ENCODE peak calls at places on chromosomes 13 and 19, in five cellular contexts. Q, A, E, U and G are unnamed samples.

GRCh38 chr19:56113071-56113632 is 7.9 kb downstream of the ZNF787 start:
- DNase-seq in Q (no peak), A (no peak), E (no peak), U (no peak), G (no peak)

GRCh38 chr19:16871870-16872269 is 16.9 kb upstream of the F2RL3 start:
- DNase-seq in Q (no peak), A (no peak), E (no peak), U (no peak), G (no peak)

GRCh38 chr19:39410620-39411005 is 1.9 kb upstream of the PLEKHG2 start:
- DNase-seq in Q (no peak), A (no peak), E (no peak), U (no peak), G (no peak)

GRCh38 chr19:50344661-50345318 is 15.6 kb upstream of the KCNC3 start:
- DNase-seq in Q (no peak), A (no peak), E (no peak), U (no peak), G (no peak)

GRCh38 chr19:40006273-40006691 is 9.4 kb downstream of the ZNF546 start:
- DNase-seq in Q (no peak), A (no peak), E (no peak), U (no peak), G (no peak)

GRCh38 chr13:54949735-54950134 is 1921.1 kb downstream of the OLFM4 start:
- DNase-seq in Q (no peak), A (no peak), E (no peak), U (no peak), G (no peak)

GRCh38 chr19:45179848-45180370 is 1.3 kb downstream of the BLOC1S3 start:
- DNase-seq in Q (no peak), A (no peak), E (no peak), U (no peak), G (no peak)

GRCh38 chr13:77857810-77858209 is 60.8 kb downstream of the EDNRB start:
- DNase-seq in Q (no peak), A (no peak), E (no peak), U (no peak), G (no peak)

GRCh38 chr13:90868321-90868920 is 479.1 kb upstream of the MIR17HG start:
- DNase-seq in Q (peak), A (no peak), E (peak), U (no peak), G (peak)

GRCh38 chr13:43057653-43058317 is 34.4 kb downstream of the DNAJC15 start:
- DNase-seq in Q (no peak), A (no peak), E (peak), U (no peak), G (no peak)